ENCODE peak calls at places on chromosomes 7 and 10, in eight cellular contexts. One of them, this sample, is unnamed.

GRCh38 chr7:74717889-74718288 is 55.9 kb upstream of the NCF1 start:
- DNase-seq in GM04503: no peak
- DNase-seq in keratinocyte: no peak
- DNase-seq in HEK293T: no peak
- DNase-seq in ovary: no peak
- DNase-seq in type B pancreatic cell: no peak
- DNase-seq in CD8-positive, alpha-beta memory T cell: no peak
- DNase-seq in neural crest cell: no peak
- DNase-seq in this sample: no peak

GRCh38 chr7:105838273-105839141 is 37.9 kb downstream of the ATXN7L1 start:
- DNase-seq in ovary: peak; percentile 37
- DNase-seq in GM04503: no peak
- DNase-seq in neural crest cell: no peak
- DNase-seq in type B pancreatic cell: no peak
- DNase-seq in keratinocyte: no peak
- DNase-seq in HEK293T: no peak
- DNase-seq in CD8-positive, alpha-beta memory T cell: no peak
- DNase-seq in this sample: no peak

GRCh38 chr10:120436431-120437142 is 20.4 kb upstream of the PLPP4 start:
- DNase-seq in CD8-positive, alpha-beta memory T cell: no peak
- DNase-seq in neural crest cell: no peak
- DNase-seq in ovary: no peak
- DNase-seq in GM04503: no peak
- DNase-seq in keratinocyte: no peak
- DNase-seq in HEK293T: no peak
- DNase-seq in type B pancreatic cell: no peak
- DNase-seq in this sample: no peak

GRCh38 chr7:151306860-151307259 is 34.8 kb upstream of the NUB1 start:
- DNase-seq in CD8-positive, alpha-beta memory T cell: no peak
- DNase-seq in type B pancreatic cell: no peak
- DNase-seq in keratinocyte: no peak
- DNase-seq in HEK293T: no peak
- DNase-seq in neural crest cell: no peak
- DNase-seq in GM04503: no peak
- DNase-seq in ovary: no peak
- DNase-seq in this sample: peak; percentile 40

GRCh38 chr10:50226610-50227009 is 24.7 kb downstream of the ASAH2 start:
- DNase-seq in type B pancreatic cell: no peak
- DNase-seq in GM04503: no peak
- DNase-seq in HEK293T: no peak
- DNase-seq in neural crest cell: no peak
- DNase-seq in CD8-positive, alpha-beta memory T cell: no peak
- DNase-seq in keratinocyte: no peak
- DNase-seq in ovary: no peak
- DNase-seq in this sample: no peak

GRCh38 chr7:24457215-24457549 is 116.1 kb upstream of the PALS2 start:
- DNase-seq in ovary: no peak
- DNase-seq in GM04503: no peak
- DNase-seq in HEK293T: no peak
- DNase-seq in type B pancreatic cell: no peak
- DNase-seq in CD8-positive, alpha-beta memory T cell: no peak
- DNase-seq in neural crest cell: no peak
- DNase-seq in keratinocyte: no peak
- DNase-seq in this sample: no peak

GRCh38 chr7:130208511-130208910 is 851 bp downstream of the SSMEM1 start:
- DNase-seq in ovary: no peak
- DNase-seq in CD8-positive, alpha-beta memory T cell: no peak
- DNase-seq in type B pancreatic cell: no peak
- DNase-seq in GM04503: no peak
- DNase-seq in neural crest cell: no peak
- DNase-seq in keratinocyte: no peak
- DNase-seq in HEK293T: no peak
- DNase-seq in this sample: no peak

GRCh38 chr10:25483999-25484398 is 309.2 kb downstream of the GPR158 start:
- DNase-seq in keratinocyte: no peak
- DNase-seq in GM04503: no peak
- DNase-seq in type B pancreatic cell: no peak
- DNase-seq in HEK293T: no peak
- DNase-seq in ovary: no peak
- DNase-seq in neural crest cell: no peak
- DNase-seq in CD8-positive, alpha-beta memory T cell: no peak
- DNase-seq in this sample: no peak

GRCh38 chr7:111098011-111098925 is 7.3 kb downstream of the LRRN3 start:
- DNase-seq in GM04503: no peak
- DNase-seq in ovary: no peak
- DNase-seq in neural crest cell: no peak
- DNase-seq in type B pancreatic cell: no peak
- DNase-seq in CD8-positive, alpha-beta memory T cell: peak; percentile 34
- DNase-seq in keratinocyte: no peak
- DNase-seq in HEK293T: peak; percentile 18
- DNase-seq in this sample: peak; percentile 62

GRCh38 chr10:99442394-99442793 is 12.0 kb upstream of the GOT1 start:
- DNase-seq in type B pancreatic cell: no peak
- DNase-seq in ovary: no peak
- DNase-seq in CD8-positive, alpha-beta memory T cell: no peak
- DNase-seq in keratinocyte: no peak
- DNase-seq in neural crest cell: no peak
- DNase-seq in GM04503: no peak
- DNase-seq in HEK293T: no peak
- DNase-seq in this sample: no peak

GRCh38 chr7:56062382-56062781 is 1.7 kb upstream of the SUMF2 start:
- DNase-seq in type B pancreatic cell: no peak
- DNase-seq in HEK293T: no peak
- DNase-seq in neural crest cell: no peak
- DNase-seq in GM04503: no peak
- DNase-seq in keratinocyte: no peak
- DNase-seq in ovary: no peak
- DNase-seq in CD8-positive, alpha-beta memory T cell: no peak
- DNase-seq in this sample: no peak

GRCh38 chr10:8584666-8585065 is 530.2 kb downstream of the GATA3 start:
- DNase-seq in GM04503: no peak
- DNase-seq in keratinocyte: no peak
- DNase-seq in neural crest cell: no peak
- DNase-seq in HEK293T: no peak
- DNase-seq in CD8-positive, alpha-beta memory T cell: no peak
- DNase-seq in ovary: no peak
- DNase-seq in type B pancreatic cell: no peak
- DNase-seq in this sample: no peak

GRCh38 chr10:132541129-132541528 is 3.5 kb downstream of the INPP5A start:
- DNase-seq in HEK293T: no peak
- DNase-seq in neural crest cell: no peak
- DNase-seq in type B pancreatic cell: no peak
- DNase-seq in GM04503: no peak
- DNase-seq in CD8-positive, alpha-beta memory T cell: no peak
- DNase-seq in ovary: no peak
- DNase-seq in keratinocyte: no peak
- DNase-seq in this sample: no peak

GRCh38 chr7:828793-829561 is 3.3 kb upstream of the SUN1 start:
- DNase-seq in neural crest cell: no peak
- DNase-seq in ovary: no peak
- DNase-seq in CD8-positive, alpha-beta memory T cell: no peak
- DNase-seq in keratinocyte: no peak
- DNase-seq in type B pancreatic cell: no peak
- DNase-seq in GM04503: no peak
- DNase-seq in HEK293T: no peak
- DNase-seq in this sample: no peak

GRCh38 chr10:71708301-71708703 is 11.3 kb downstream of the C10orf105 start:
- DNase-seq in keratinocyte: no peak
- DNase-seq in ovary: peak; percentile 76
- DNase-seq in HEK293T: peak; percentile 78
- DNase-seq in GM04503: no peak
- DNase-seq in neural crest cell: peak; percentile 93
- DNase-seq in type B pancreatic cell: peak; percentile 84
- DNase-seq in CD8-positive, alpha-beta memory T cell: peak; percentile 49
- DNase-seq in this sample: no peak

GRCh38 chr7:2807846-2808772 is 36.0 kb downstream of the GNA12 start:
- DNase-seq in GM04503: no peak
- DNase-seq in neural crest cell: no peak
- DNase-seq in HEK293T: peak; percentile 67
- DNase-seq in type B pancreatic cell: no peak
- DNase-seq in ovary: peak; percentile 37
- DNase-seq in keratinocyte: no peak
- DNase-seq in CD8-positive, alpha-beta memory T cell: no peak
- DNase-seq in this sample: no peak

GRCh38 chr10:100569687-100570517 is 34.2 kb downstream of the HIF1AN start:
- DNase-seq in type B pancreatic cell: peak; percentile 58
- DNase-seq in ovary: no peak
- DNase-seq in GM04503: no peak
- DNase-seq in HEK293T: peak; percentile 51
- DNase-seq in keratinocyte: no peak
- DNase-seq in CD8-positive, alpha-beta memory T cell: no peak
- DNase-seq in neural crest cell: no peak
- DNase-seq in this sample: no peak

GRCh38 chr10:18545626-18546025 is 105.8 kb downstream of the NSUN6 start:
- DNase-seq in neural crest cell: no peak
- DNase-seq in HEK293T: no peak
- DNase-seq in CD8-positive, alpha-beta memory T cell: no peak
- DNase-seq in GM04503: no peak
- DNase-seq in type B pancreatic cell: no peak
- DNase-seq in keratinocyte: no peak
- DNase-seq in ovary: no peak
- DNase-seq in this sample: no peak

GRCh38 chr7:139321071-139321745 is 19.9 kb upstream of the FMC1 start:
- DNase-seq in HEK293T: peak; percentile 69
- DNase-seq in GM04503: peak; percentile 11
- DNase-seq in keratinocyte: no peak
- DNase-seq in ovary: no peak
- DNase-seq in neural crest cell: no peak
- DNase-seq in type B pancreatic cell: no peak
- DNase-seq in CD8-positive, alpha-beta memory T cell: no peak
- DNase-seq in this sample: no peak

GRCh38 chr7:120742370-120742769 is 115.6 kb downstream of the TSPAN12 start:
- DNase-seq in CD8-positive, alpha-beta memory T cell: no peak
- DNase-seq in GM04503: no peak
- DNase-seq in HEK293T: no peak
- DNase-seq in keratinocyte: no peak
- DNase-seq in neural crest cell: no peak
- DNase-seq in type B pancreatic cell: no peak
- DNase-seq in ovary: no peak
- DNase-seq in this sample: no peak

GRCh38 chr10:118948784-118949183 is 80.7 kb upstream of the NANOS1 start:
- DNase-seq in neural crest cell: no peak
- DNase-seq in keratinocyte: no peak
- DNase-seq in CD8-positive, alpha-beta memory T cell: no peak
- DNase-seq in HEK293T: peak; percentile 5
- DNase-seq in type B pancreatic cell: peak; percentile 48
- DNase-seq in ovary: no peak
- DNase-seq in GM04503: no peak
- DNase-seq in this sample: no peak

GRCh38 chr7:21430575-21430954 is 2.7 kb downstream of the SP4 start:
- DNase-seq in CD8-positive, alpha-beta memory T cell: no peak
- DNase-seq in type B pancreatic cell: no peak
- DNase-seq in neural crest cell: no peak
- DNase-seq in keratinocyte: no peak
- DNase-seq in GM04503: no peak
- DNase-seq in HEK293T: no peak
- DNase-seq in ovary: no peak
- DNase-seq in this sample: no peak

GRCh38 chr7:157771-158251 is 34.6 kb upstream of the FAM20C start:
- DNase-seq in ovary: no peak
- DNase-seq in CD8-positive, alpha-beta memory T cell: no peak
- DNase-seq in type B pancreatic cell: no peak
- DNase-seq in GM04503: no peak
- DNase-seq in HEK293T: no peak
- DNase-seq in neural crest cell: no peak
- DNase-seq in keratinocyte: no peak
- DNase-seq in this sample: no peak

GRCh38 chr7:95199779-95200558 is 124.4 kb downstream of the PON1 start:
- DNase-seq in neural crest cell: peak; percentile 18
- DNase-seq in HEK293T: peak; percentile 50
- DNase-seq in keratinocyte: no peak
- DNase-seq in CD8-positive, alpha-beta memory T cell: no peak
- DNase-seq in ovary: peak; percentile 36
- DNase-seq in GM04503: no peak
- DNase-seq in type B pancreatic cell: no peak
- DNase-seq in this sample: no peak

GRCh38 chr10:3109196-3109595 is 41.8 kb downstream of the PFKP start:
- DNase-seq in ovary: no peak
- DNase-seq in CD8-positive, alpha-beta memory T cell: no peak
- DNase-seq in keratinocyte: no peak
- DNase-seq in GM04503: no peak
- DNase-seq in type B pancreatic cell: no peak
- DNase-seq in HEK293T: no peak
- DNase-seq in neural crest cell: no peak
- DNase-seq in this sample: no peak

GRCh38 chr10:124626759-124627380 is 117.3 kb downstream of the FAM53B start:
- DNase-seq in type B pancreatic cell: no peak
- DNase-seq in ovary: no peak
- DNase-seq in GM04503: no peak
- DNase-seq in neural crest cell: no peak
- DNase-seq in CD8-positive, alpha-beta memory T cell: peak; percentile 49
- DNase-seq in keratinocyte: peak; percentile 80
- DNase-seq in HEK293T: no peak
- DNase-seq in this sample: no peak

This sample was measured in ascending aorta.